ENCODE peak calls at places on chromosomes 16 and 17, in four cellular contexts. O is WTC11, C is GM12878, I is HepG2. R is an unnamed sample.

GRCh38 chr16:24130494-24131085 is 125.5 kb upstream of the CACNG3 start:
- DNase-seq in I (no peak), C (no peak), O (no peak), R (no peak)

GRCh38 chr17:39045948-39046679 is 78.9 kb upstream of the FBXO47 start:
- DNase-seq in I (no peak), C (no peak), O (peak; percentile 56), R (no peak)

GRCh38 chr17:27573971-27574525 is 56.9 kb upstream of the LGALS9 start:
- DNase-seq in O (no peak), I (no peak), C (no peak), R (peak; percentile 73)

GRCh38 chr16:81204794-81205680 is 33.5 kb upstream of the BCO1 start:
- DNase-seq in O (no peak), I (peak; percentile 61), C (peak; percentile 11), R (peak; percentile 65)

GRCh38 chr17:42917236-42917603 is 16.6 kb downstream of the G6PC1 start:
- DNase-seq in C (no peak), O (no peak), I (no peak), R (no peak)

GRCh38 chr17:74190154-74190553 is 13.3 kb upstream of the RPL38 start:
- DNase-seq in O (no peak), C (no peak), I (peak; percentile 44), R (peak; percentile 41)

GRCh38 chr17:29746669-29747068 is 124.0 kb upstream of the CORO6 start:
- DNase-seq in O (no peak), C (no peak), I (no peak), R (no peak)

GRCh38 chr16:13307861-13308260 is 406.5 kb downstream of the SHISA9 start:
- DNase-seq in I (no peak), O (no peak), C (no peak), R (no peak)

GRCh38 chr17:35119370-35120185 is at the start of gene RAD51D:
- DNase-seq in I (peak; percentile 60), C (peak; percentile 33), O (peak; percentile 82), R (peak; percentile 92)

GRCh38 chr16:77905356-77905920 is 116.9 kb upstream of the CLEC3A start:
- DNase-seq in I (no peak), C (no peak), O (no peak), R (no peak)

GRCh38 chr17:9905902-9906301 is 831 bp upstream of the RCVRN start:
- DNase-seq in C (no peak), I (peak; percentile 3), O (peak; percentile 74), R (peak; percentile 70)

GRCh38 chr17:43953746-43954145 is at the start of gene PYY:
- DNase-seq in I (no peak), O (peak; percentile 36), C (no peak), R (no peak)

GRCh38 chr17:40726919-40727318 is 23.4 kb upstream of the KRT24 start:
- DNase-seq in I (peak; percentile 35), O (no peak), C (no peak), R (no peak)

GRCh38 chr17:81251091-81251942 is 12.2 kb downstream of the NDUFAF8 start:
- DNase-seq in C (no peak), O (no peak), I (no peak), R (no peak)

GRCh38 chr17:4147751-4148310 is 4.8 kb downstream of the CYB5D2 start:
- DNase-seq in I (no peak), C (no peak), O (no peak), R (no peak)

GRCh38 chr17:79730769-79731483 is at the start of gene ENPP7:
- DNase-seq in I (peak; percentile 42), C (no peak), O (no peak), R (no peak)

GRCh38 chr17:70780031-70780430 is 610.7 kb downstream of the KCNJ2 start:
- DNase-seq in O (no peak), C (no peak), I (no peak), R (no peak)

GRCh38 chr17:13395346-13395745 is 206.4 kb downstream of the HS3ST3A1 start:
- DNase-seq in C (no peak), O (no peak), I (no peak), R (no peak)

GRCh38 chr17:82204831-82205719 is 7.6 kb downstream of the CCDC57 start:
- DNase-seq in O (no peak), I (no peak), C (no peak), R (no peak)

GRCh38 chr16:16109453-16110110 is 113.7 kb downstream of the ABCC6 start:
- DNase-seq in C (no peak), I (no peak), O (no peak), R (no peak)

GRCh38 chr17:17506893-17507464 is 10.8 kb upstream of the RASD1 start:
- DNase-seq in I (no peak), C (no peak), O (no peak), R (no peak)

GRCh38 chr16:84007946-84008345 is 34.6 kb downstream of the SLC38A8 start:
- DNase-seq in O (no peak), I (no peak), C (no peak), R (no peak)

DNA sequence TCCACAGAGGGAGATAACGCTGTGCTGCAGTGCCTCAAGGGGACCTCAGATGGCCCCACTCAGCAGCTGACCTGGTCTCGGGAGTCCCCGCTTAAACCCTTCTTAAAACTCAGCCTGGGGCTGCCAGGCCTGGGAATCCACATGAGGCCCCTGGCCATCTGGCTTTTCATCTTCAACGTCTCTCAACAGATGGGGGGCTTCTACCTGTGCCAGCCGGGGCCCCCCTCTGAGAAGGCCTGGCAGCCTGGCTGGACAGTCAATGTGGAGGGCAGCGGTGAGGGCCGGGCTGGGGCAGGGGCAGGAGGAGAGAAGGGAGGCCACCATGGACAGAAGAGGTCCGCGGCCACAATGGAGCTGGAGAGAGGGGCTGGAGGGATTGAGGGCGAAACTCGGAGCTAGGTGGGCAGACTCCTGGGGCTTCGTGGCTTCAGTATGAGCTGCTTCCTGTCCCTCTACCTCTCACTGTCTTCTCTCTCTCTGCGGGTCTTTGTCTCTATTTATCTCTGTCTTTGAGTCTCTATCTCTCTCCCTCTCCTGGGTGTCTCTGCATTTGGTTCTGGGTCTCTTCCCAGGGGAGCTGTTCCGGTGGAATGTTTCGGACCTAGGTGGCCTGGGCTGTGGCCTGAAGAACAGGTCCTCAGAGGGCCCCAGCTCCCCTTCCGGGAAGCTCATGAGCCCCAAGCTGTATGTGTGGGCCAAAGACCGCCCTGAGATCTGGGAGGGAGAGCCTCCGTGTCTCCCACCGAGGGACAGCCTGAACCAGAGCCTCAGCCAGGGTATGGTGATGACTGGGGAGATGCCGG is 769 bp downstream of the CD19 start:
- DNase-seq in I (no peak), O (no peak), C (no peak), R (no peak)
- TF ChIP-seq ETV6 in I (no peak), O (no peak), C (no peak), R (no peak)

GRCh38 chr16:1823821-1824220 is 2.8 kb downstream of the HAGH start:
- DNase-seq in C (no peak), O (peak; percentile 67), I (peak; percentile 75), R (peak; percentile 47)
- TF ChIP-seq ETV6 in C (no peak), O (no peak), I (no peak), R (no peak)

DNA sequence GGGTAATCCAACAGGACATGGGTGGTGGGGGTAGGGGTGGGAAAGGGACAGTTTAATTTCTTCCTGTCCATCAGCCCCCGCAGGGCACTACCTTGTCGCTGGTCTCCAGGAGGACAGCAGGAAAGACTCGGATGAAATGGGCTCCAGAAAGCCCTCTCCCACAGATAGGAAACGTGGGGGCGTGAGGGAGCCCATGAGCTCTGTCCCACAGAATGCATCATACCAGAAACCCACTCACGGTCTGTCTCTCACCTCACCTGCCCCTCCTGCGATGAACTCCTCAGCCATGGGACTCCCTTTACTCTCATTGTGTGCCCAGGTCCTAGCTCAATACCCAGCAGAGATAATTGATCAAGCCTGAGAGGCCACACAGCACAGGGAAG is 240.1 kb downstream of the GSG1L start:
- DNase-seq in I (no peak), O (no peak), C (no peak), R (no peak)
- TF ChIP-seq ETV6 in I (no peak), O (no peak), C (no peak), R (no peak)

DNA sequence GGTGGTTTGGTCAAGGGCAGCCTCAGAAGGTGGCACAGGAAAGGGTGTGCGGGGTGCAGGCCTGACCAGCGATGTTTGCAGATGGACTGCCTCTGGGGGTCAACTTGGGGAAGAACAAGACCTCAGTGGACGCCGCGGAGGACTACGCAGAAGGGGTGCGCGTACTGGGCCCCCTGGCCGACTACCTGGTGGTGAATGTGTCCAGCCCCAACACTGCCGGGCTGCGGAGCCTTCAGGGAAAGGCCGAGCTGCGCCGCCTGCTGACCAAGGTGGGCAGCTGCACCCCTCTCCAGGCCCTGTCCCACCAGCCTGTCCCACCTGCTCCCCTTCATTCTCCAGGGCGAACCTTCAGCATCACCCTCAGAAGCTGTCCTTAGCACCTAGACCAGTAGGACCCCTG is 12.5 kb downstream of the DHODH start:
- DNase-seq in C (no peak), I (no peak), O (peak; percentile 80), R (no peak)
- TF ChIP-seq ETV6 in C (no peak), I (no peak), O (no peak), R (no peak)

GRCh38 chr16:89986600-89986999 is 32.7 kb downstream of the DBNDD1 start:
- DNase-seq in C (no peak), I (no peak), O (no peak), R (no peak)

GRCh38 chr16:89990799-89991198 is 28.5 kb downstream of the DBNDD1 start:
- DNase-seq in C (no peak), O (no peak), I (no peak), R (no peak)

GRCh38 chr16:89987169-89987568 is 32.1 kb downstream of the DBNDD1 start:
- DNase-seq in C (no peak), O (no peak), I (no peak), R (no peak)

GRCh38 chr16:89985219-89985618 is 34.0 kb downstream of the DBNDD1 start:
- DNase-seq in C (no peak), I (no peak), O (no peak), R (no peak)

GRCh38 chr16:89988951-89989350 is 30.3 kb downstream of the DBNDD1 start:
- DNase-seq in C (no peak), I (no peak), O (no peak), R (no peak)
- TF ChIP-seq ETV6 in C (no peak), I (no peak), O (no peak), R (no peak)

GRCh38 chr17:75524269-75524970 is 1.1 kb upstream of the LLGL2 start:
- DNase-seq in I (no peak), C (no peak), O (no peak), R (no peak)

GRCh38 chr17:75524971-75525805 is at the start of gene LLGL2:
- DNase-seq in O (peak; percentile 87), I (peak; percentile 83), C (no peak), R (peak; percentile 99)

GRCh38 chr17:75523647-75524046 is 1.9 kb upstream of the LLGL2 start:
- DNase-seq in O (no peak), I (no peak), C (no peak), R (no peak)

GRCh38 chr17:75525806-75526554 is 483 bp downstream of the LLGL2 start:
- DNase-seq in C (no peak), O (peak; percentile 62), I (peak; percentile 54), R (no peak)

GRCh38 chr17:75526555-75527270 is 1.2 kb downstream of the LLGL2 start:
- DNase-seq in O (peak; percentile 49), I (no peak), C (no peak), R (no peak)
- TF ChIP-seq ETV6 in O (no peak), I (no peak), C (no peak), R (no peak)